ENCODE peak calls at places on chromosomes 2 and 18, in four cellular contexts. A is colonic mucosa; D is naive thymus-derived CD4-positive, alpha-beta T cell; O is tibial artery. V is an unnamed sample.

GRCh38 chr2:45850558-45850957 is 199.1 kb downstream of the PRKCE start:
- DNase-seq in A (no peak), O (no peak), D (no peak), V (no peak)

GRCh38 chr18:50981381-50981780 is 13.5 kb downstream of the ELAC1 start:
- DNase-seq in A (no peak), O (no peak), D (no peak), V (no peak)

GRCh38 chr2:79801082-79801481 is 288.2 kb downstream of the CTNNA2 start:
- DNase-seq in A (no peak), D (no peak), O (no peak), V (no peak)

GRCh38 chr2:227479865-227480475 is 8.0 kb downstream of the AGFG1 start:
- DNase-seq in O (no peak), D (peak; percentile 12), A (no peak), V (no peak)

GRCh38 chr2:137508739-137509384 is 455.4 kb upstream of the HNMT start:
- DNase-seq in D (no peak), A (no peak), O (no peak), V (no peak)

GRCh38 chr2:47019532-47019931 is 103.9 kb upstream of the MCFD2 start:
- DNase-seq in O (no peak), A (no peak), D (no peak), V (no peak)

GRCh38 chr2:235614900-235615712 is 121.3 kb downstream of the AGAP1 start:
- DNase-seq in O (peak; percentile 79), D (no peak), A (peak; percentile 49), V (no peak)

GRCh38 chr2:67733517-67733916 is 329.3 kb downstream of the C1D start:
- DNase-seq in O (no peak), A (no peak), D (no peak), V (no peak)

GRCh38 chr18:75070625-75071483 is 138.1 kb downstream of the PTGR3 start:
- DNase-seq in A (peak; percentile 39), D (peak; percentile 74), O (no peak), V (peak; percentile 76)

GRCh38 chr2:130822766-130823165 is 13.9 kb upstream of the ARHGEF4 start:
- DNase-seq in A (no peak), O (no peak), D (no peak), V (no peak)

GRCh38 chr2:36461039-36461681 is 105.6 kb downstream of the CRIM1 start:
- DNase-seq in D (peak; percentile 6), O (no peak), A (no peak), V (peak; percentile 28)

GRCh38 chr2:152406119-152406835 is 71.3 kb downstream of the FMNL2 start:
- DNase-seq in A (no peak), D (no peak), O (no peak), V (no peak)
- H3K27ac ChIP-seq in A (no peak overlapping the region), D (no peak overlapping the region), O (peak overlapping the region; percentile 71), V (no peak overlapping the region)

GRCh38 chr2:64765160-64765805 is 111.6 kb upstream of the SERTAD2 start:
- DNase-seq in D (no peak), O (no peak), A (no peak), V (no peak)
- H3K4me1 ChIP-seq in D (peaks cover 12% of the 10 kb centered on the region), O (no peaks in the 10 kb centered on the region), A (peaks cover 3% of the 10 kb centered on the region), V (peaks cover 14% of the 10 kb centered on the region)

GRCh38 chr18:80023173-80023572 is 11.1 kb upstream of the RBFA start:
- DNase-seq in O (no peak), A (no peak), D (no peak), V (no peak)
- H3K9me3 ChIP-seq in O (peaks cover 87% of the 10 kb centered on the region), A (no peaks in the 10 kb centered on the region), D (peaks cover 17% of the 10 kb centered on the region), V (peaks cover 7% of the 10 kb centered on the region)

GRCh38 chr2:237053066-237053465 is 32.6 kb upstream of the COPS8 start:
- DNase-seq in O (no peak), A (no peak), D (no peak), V (no peak)
- H3K27ac ChIP-seq in O (no peak overlapping the region), A (no peak overlapping the region), D (no peak overlapping the region), V (no peak overlapping the region)

DNA sequence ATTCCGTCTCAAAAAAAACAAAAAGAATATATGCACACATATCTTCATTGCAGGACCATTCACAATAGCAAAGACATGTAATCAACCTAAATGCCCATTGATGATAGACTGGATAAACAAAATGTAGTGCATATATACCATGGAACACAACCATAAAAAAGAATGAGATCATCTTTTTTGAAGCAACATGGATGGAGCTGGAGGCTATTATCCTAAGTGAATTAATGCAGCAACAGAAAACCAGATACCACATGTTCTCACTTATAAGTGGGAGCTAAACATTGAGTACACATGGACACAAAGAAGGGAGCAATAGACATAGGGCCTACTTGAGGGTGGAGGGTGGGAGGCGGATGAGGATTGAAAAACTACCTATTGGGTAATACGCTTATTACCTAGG is 8.8 kb downstream of the NT5C1B start:
- DNase-seq in O (no peak), D (no peak), A (no peak), V (no peak)
- H3K4me1 ChIP-seq in O (no peaks in the 10 kb centered on the region), D (no peaks in the 10 kb centered on the region), A (no peaks in the 10 kb centered on the region), V (no peaks in the 10 kb centered on the region)

GRCh38 chr18:35244671-35245070 is 3.8 kb downstream of the ZNF397 start:
- DNase-seq in A (no peak), D (no peak), O (no peak), V (no peak)
- H3K9me3 ChIP-seq in A (no peaks in the 10 kb centered on the region), D (no peaks in the 10 kb centered on the region), O (no peaks in the 10 kb centered on the region), V (no peaks in the 10 kb centered on the region)

GRCh38 chr2:241358470-241358869 is 2.4 kb downstream of the FARP2 start:
- DNase-seq in D (no peak), O (no peak), A (no peak), V (no peak)
- H3K27ac ChIP-seq in D (no peak overlapping the region), O (no peak overlapping the region), A (peak overlapping the region; percentile 90), V (no peak overlapping the region)

DNA sequence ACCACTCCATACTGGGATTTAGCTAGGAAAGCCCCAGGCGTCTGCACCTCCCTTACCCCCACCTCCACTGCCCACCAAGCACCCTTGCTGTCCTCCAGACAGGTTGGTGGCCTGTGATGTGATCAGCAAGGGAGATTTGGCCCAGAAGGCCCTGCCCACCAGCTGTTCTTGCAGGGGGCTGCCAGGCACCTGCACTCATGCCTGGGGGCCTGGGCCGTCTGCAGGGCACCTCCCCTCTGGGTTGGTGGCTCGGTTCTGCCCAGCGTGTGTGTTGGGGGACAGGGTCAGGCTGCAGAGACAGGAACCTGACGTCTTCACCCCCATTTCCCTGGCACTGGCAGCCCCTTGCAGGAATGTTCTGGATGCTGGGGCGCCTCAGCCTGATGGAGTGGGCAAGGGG is 5.8 kb downstream of the DNMT3A start:
- DNase-seq in O (no peak), A (no peak), D (no peak), V (no peak)
- H3K4me1 ChIP-seq in O (peaks cover 59% of the 10 kb centered on the region), A (peaks cover 8% of the 10 kb centered on the region), D (peaks cover 67% of the 10 kb centered on the region), V (peaks cover 70% of the 10 kb centered on the region)

GRCh38 chr2:16070648-16070971 is 130.3 kb downstream of the MYCN start:
- DNase-seq in O (no peak), D (no peak), A (no peak), V (no peak)

GRCh38 chr2:16071865-16072637 is 131.7 kb downstream of the MYCN start:
- DNase-seq in O (no peak), D (no peak), A (no peak), V (no peak)

GRCh38 chr2:16072638-16073290 is 132.4 kb downstream of the MYCN start:
- DNase-seq in O (no peak), A (no peak), D (no peak), V (no peak)

GRCh38 chr2:16069933-16070647 is 129.7 kb downstream of the MYCN start:
- DNase-seq in D (no peak), O (no peak), A (no peak), V (no peak)

DNA sequence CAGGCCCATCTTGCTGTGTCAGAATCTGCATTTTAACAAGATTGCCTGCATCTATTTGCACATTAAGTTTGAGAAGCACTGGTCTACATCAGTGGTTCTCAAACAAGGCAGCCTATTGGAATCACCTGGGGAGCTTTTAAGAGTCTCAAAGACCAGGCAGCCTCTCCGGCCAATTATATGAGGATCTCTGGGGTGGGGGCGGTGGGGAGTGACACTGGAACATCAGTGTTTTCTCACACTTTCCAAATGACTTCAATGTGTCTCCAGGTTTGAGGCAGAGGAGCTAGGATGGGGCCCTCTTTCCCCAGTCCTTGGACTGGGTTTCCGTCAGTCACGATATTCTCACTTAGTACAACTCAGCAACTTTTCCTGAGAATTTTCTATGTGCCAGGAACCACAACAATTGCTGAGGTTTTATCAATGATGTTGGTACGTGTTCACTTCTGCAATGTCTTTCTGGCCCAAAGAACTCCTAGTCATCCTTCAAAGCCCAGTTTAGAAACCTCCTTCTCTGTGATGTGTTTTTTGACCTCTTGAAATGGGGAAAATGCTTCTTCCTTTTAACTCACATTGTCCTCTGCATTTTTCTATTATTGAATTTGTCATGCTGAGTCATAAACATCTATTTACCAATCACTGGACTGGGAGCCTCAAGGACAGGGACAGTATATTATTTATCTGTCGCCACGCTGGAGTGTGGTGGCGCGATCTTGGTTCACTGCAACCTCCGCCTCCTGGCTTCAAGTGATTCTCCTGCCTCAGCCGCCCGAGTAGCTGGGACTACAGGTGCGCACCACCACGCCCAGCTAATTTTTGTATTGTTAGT is 130.9 kb downstream of the MYCN start:
- DNase-seq in A (no peak), D (no peak), O (no peak), V (no peak)
- H3K9me3 ChIP-seq in A (no peaks in the 10 kb centered on the region), D (no peaks in the 10 kb centered on the region), O (no peaks in the 10 kb centered on the region), V (no peaks in the 10 kb centered on the region)

GRCh38 chr2:85589982-85590791 is 5.4 kb upstream of the RNF181 start:
- DNase-seq in A (no peak), O (no peak), D (no peak), V (no peak)

GRCh38 chr2:85585781-85586105 is 1.5 kb downstream of the VAMP5 start:
- DNase-seq in D (no peak), A (no peak), O (no peak), V (no peak)

GRCh38 chr2:85590950-85591349 is 4.6 kb upstream of the RNF181 start:
- DNase-seq in A (no peak), O (no peak), D (no peak), V (no peak)

GRCh38 chr2:85589166-85589565 is 4.9 kb downstream of the VAMP5 start:
- DNase-seq in A (no peak), O (no peak), D (no peak), V (no peak)

DNA sequence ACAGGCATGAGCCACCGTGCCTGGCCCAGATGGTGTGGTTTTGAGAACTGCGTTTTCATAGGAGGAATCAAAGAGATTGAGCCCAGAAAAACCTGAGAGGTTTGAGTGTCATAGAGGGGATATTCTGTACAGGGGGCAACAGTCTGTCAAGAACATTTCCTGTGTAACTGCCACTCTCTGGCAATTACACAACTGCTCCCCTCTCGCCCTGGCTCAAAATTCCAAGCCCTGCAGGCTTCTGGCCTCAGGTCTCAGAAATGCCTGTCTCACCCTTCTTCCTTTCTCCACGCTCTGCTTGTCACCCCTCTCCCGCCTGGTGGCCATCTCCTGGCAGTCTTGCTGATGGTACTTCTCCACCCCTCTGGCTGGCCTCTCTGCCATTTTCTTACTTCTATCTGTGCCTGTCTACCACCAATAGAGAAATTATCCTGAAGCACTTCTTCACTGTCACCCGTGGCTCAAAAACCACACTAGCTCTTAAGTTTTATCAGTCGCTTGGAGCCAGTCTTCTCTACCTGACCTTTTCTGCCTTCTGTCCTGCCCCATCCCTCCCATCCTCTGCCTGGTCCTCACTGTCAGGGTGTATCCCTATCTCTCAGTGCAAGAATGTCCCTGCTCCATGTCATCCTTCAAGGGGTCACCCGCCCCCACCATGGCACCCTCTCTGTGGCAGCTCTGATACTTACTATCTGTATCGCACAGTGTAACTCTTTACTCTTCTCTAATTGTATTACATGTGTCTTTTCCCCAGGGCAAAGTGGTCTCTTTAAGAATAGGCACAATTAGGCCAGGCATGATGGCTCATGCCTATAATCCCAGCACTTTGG is 4.2 kb downstream of the VAMP5 start:
- DNase-seq in A (no peak), O (no peak), D (no peak), V (no peak)
- H3K27ac ChIP-seq in A (peak overlapping the region; percentile 23), O (peak overlapping the region; percentile 64), D (no peak overlapping the region), V (no peak overlapping the region)

V was measured in CD4-positive, alpha-beta memory T cell.